ENCODE peak calls at places on chromosomes 16 and 17, in five cellular contexts. B is activated T-helper 1 cell treated with Interleukin-2 at 50 U/mL for 16 hours, K is T-helper 1 cell, F is GM03348, C is T-cell. Y is an unnamed sample.

GRCh38 chr16:28931801-28932225 is at the start of gene CD19:
- DNase-seq in C (no peak), F (no peak), B (no peak), K (no peak), Y (no peak)

GRCh38 chr17:15463363-15463762 is 4.1 kb downstream of the CDRT4 start:
- DNase-seq in F (peak; percentile 85), B (no peak), K (no peak), C (no peak), Y (no peak)

GRCh38 chr17:2170023-2170422 is 115.1 kb downstream of the HIC1 start:
- DNase-seq in B (no peak), C (peak; percentile 4), K (no peak), F (no peak), Y (no peak)

GRCh38 chr16:82936941-82937551 is 310.3 kb downstream of the CDH13 start:
- DNase-seq in F (no peak), B (no peak), C (no peak), K (no peak), Y (no peak)

GRCh38 chr16:73068546-73069401 is 20.8 kb upstream of the ZFHX3 start:
- DNase-seq in B (no peak), F (peak; percentile 85), C (no peak), K (no peak), Y (peak; percentile 50)

GRCh38 chr16:71807905-71808592 is 585 bp downstream of the AP1G1 start:
- DNase-seq in F (peak; percentile 64), C (peak; percentile 40), K (peak; percentile 7), B (no peak), Y (peak; percentile 31)

GRCh38 chr17:63402808-63403207 is 43.3 kb downstream of the CYB561 start:
- DNase-seq in B (no peak), K (no peak), C (no peak), F (peak; percentile 17), Y (no peak)

GRCh38 chr16:85231959-85232358 is 119.7 kb upstream of the CIBAR2 start:
- DNase-seq in F (peak; percentile 75), K (no peak), C (no peak), B (no peak), Y (no peak)

GRCh38 chr17:17463821-17464220 is 13.0 kb upstream of the MED9 start:
- DNase-seq in B (no peak), K (no peak), F (no peak), C (no peak), Y (no peak)

GRCh38 chr16:66476328-66477027 is 49.4 kb downstream of the BEAN1 start:
- DNase-seq in K (no peak), F (no peak), B (no peak), C (peak; percentile 29), Y (peak; percentile 16)

GRCh38 chr17:30586818-30587595 is 109.8 kb downstream of the GOSR1 start:
- DNase-seq in C (no peak), F (peak; percentile 50), K (no peak), B (no peak), Y (peak; percentile 28)

GRCh38 chr17:7686221-7687071 is 844 bp downstream of the TP53 start:
- DNase-seq in B (peak; percentile 62), F (peak; percentile 87), C (peak; percentile 76), K (peak; percentile 49), Y (no peak)

GRCh38 chr17:40782450-40782849 is at the start of gene KRT27:
- DNase-seq in F (no peak), B (no peak), K (no peak), C (no peak), Y (no peak)

GRCh38 chr17:59292174-59292523 is 39.3 kb upstream of the YPEL2 start:
- DNase-seq in B (no peak), F (no peak), C (no peak), K (no peak), Y (no peak)

GRCh38 chr17:42409467-42410351 is 13.3 kb downstream of the CAVIN1 start:
- DNase-seq in F (peak; percentile 91), C (no peak), K (no peak), B (no peak), Y (no peak)

GRCh38 chr16:83835972-83836566 is 28.3 kb downstream of the HSBP1 start:
- DNase-seq in F (peak; percentile 52), K (no peak), B (no peak), C (no peak), Y (no peak)

GRCh38 chr17:73697872-73698271 is 53.6 kb upstream of the SDK2 start:
- DNase-seq in B (no peak), C (no peak), F (no peak), K (no peak), Y (no peak)

GRCh38 chr17:79835953-79836951 is 3.0 kb downstream of the CBX4 start:
- DNase-seq in B (no peak), F (no peak), C (no peak), K (no peak), Y (peak; percentile 77)

GRCh38 chr16:88792668-88793587 is 7.9 kb upstream of the PIEZO1 start:
- DNase-seq in F (no peak), C (no peak), B (no peak), K (no peak), Y (no peak)

GRCh38 chr16:30990105-30990504 is 5.1 kb downstream of the HSD3B7 start:
- DNase-seq in C (no peak), B (no peak), K (no peak), F (no peak), Y (no peak)

GRCh38 chr17:34166394-34166793 is 88.7 kb upstream of the CCL2 start:
- DNase-seq in K (no peak), F (no peak), C (no peak), B (no peak), Y (no peak)

GRCh38 chr17:73262676-73263642 is 1.3 kb upstream of the CPSF4L start:
- DNase-seq in B (no peak), C (no peak), F (no peak), K (no peak), Y (peak; percentile 13)

Y was measured in HL-60.